ENCODE peak calls at places on chromosomes 6 and 20, in nine cellular contexts. D is lung, S is ovary, T is aorta, O is Peyer's patch, B is PC-3, W is cardiac muscle cell, U is SJSA1, K is SK-N-SH. E is an unnamed sample.

GRCh38 chr6:81865712-81866111 is 113.2 kb upstream of the TENT5A start:
- DNase-seq in D (no peak), S (no peak), T (no peak), O (no peak), B (peak), W (no peak), U (peak), K (no peak), E (peak)

GRCh38 chr6:166313255-166314070 is 5.3 kb upstream of the PRR18 start:
- DNase-seq in D (no peak), S (no peak), T (no peak), O (peak), B (peak), W (peak), U (peak), K (peak), E (peak)

GRCh38 chr6:13702809-13703302 is 8.8 kb downstream of the RANBP9 start:
- DNase-seq in D (no peak), S (no peak), T (no peak), O (no peak), B (no peak), W (no peak), U (no peak), K (no peak), E (no peak)

GRCh38 chr6:122778334-122778733 is 1.2 kb upstream of the FABP7 start:
- DNase-seq in D (no peak), S (no peak), T (no peak), O (no peak), B (no peak), W (no peak), U (no peak), K (no peak), E (no peak)

GRCh38 chr6:151858294-151858693 is 50.8 kb downstream of the ESR1 start:
- DNase-seq in D (no peak), S (no peak), T (no peak), O (no peak), B (no peak), W (no peak), U (no peak), K (no peak), E (no peak)

GRCh38 chr6:87237804-87238203 is 82.4 kb downstream of the ZNF292 start:
- DNase-seq in D (no peak), S (no peak), T (no peak), O (no peak), B (peak), W (no peak), U (peak), K (peak), E (peak)

GRCh38 chr20:37935435-37935834 is 32.5 kb downstream of the VSTM2L start:
- DNase-seq in D (no peak), S (peak), T (no peak), O (no peak), B (no peak), W (no peak), U (no peak), K (no peak), E (no peak)

GRCh38 chr6:2806664-2807063 is 35.0 kb downstream of the SERPINB1 start:
- DNase-seq in D (peak), S (no peak), T (no peak), O (no peak), B (no peak), W (no peak), U (no peak), K (no peak), E (no peak)

GRCh38 chr20:11170025-11170424 is 496.2 kb upstream of the JAG1 start:
- DNase-seq in D (no peak), S (no peak), T (no peak), O (no peak), B (no peak), W (no peak), U (no peak), K (no peak), E (no peak)

GRCh38 chr20:32539817-32540675 is 45.1 kb downstream of the NOL4L start:
- DNase-seq in D (no peak), S (no peak), T (no peak), O (peak), B (peak), W (no peak), U (no peak), K (peak), E (no peak)

GRCh38 chr6:143901885-143902708 is 37.8 kb downstream of the ZC2HC1B start:
- DNase-seq in D (no peak), S (peak), T (peak), O (no peak), B (no peak), W (peak), U (no peak), K (no peak), E (peak)

GRCh38 chr6:147510949-147511590 is 2.6 kb downstream of the SAMD5 start:
- DNase-seq in D (no peak), S (no peak), T (no peak), O (no peak), B (no peak), W (no peak), U (no peak), K (no peak), E (no peak)

GRCh38 chr6:22828179-22829062 is 259.1 kb downstream of the HDGFL1 start:
- DNase-seq in D (peak), S (peak), T (no peak), O (no peak), B (peak), W (peak), U (peak), K (peak), E (peak)

GRCh38 chr6:108565091-108565766 is 4.5 kb downstream of the FOXO3 start:
- DNase-seq in D (no peak), S (no peak), T (no peak), O (peak), B (peak), W (no peak), U (peak), K (no peak), E (no peak)

GRCh38 chr6:31474871-31475286 is 23.1 kb upstream of the MICB start:
- DNase-seq in D (peak), S (no peak), T (no peak), O (no peak), B (no peak), W (no peak), U (no peak), K (peak), E (no peak)

GRCh38 chr6:2158596-2159271 is 86.7 kb downstream of the GMDS start:
- DNase-seq in D (no peak), S (no peak), T (no peak), O (no peak), B (peak), W (peak), U (no peak), K (no peak), E (no peak)

GRCh38 chr6:13406781-13407180 is 78.4 kb upstream of the TBC1D7 start:
- DNase-seq in D (no peak), S (no peak), T (no peak), O (no peak), B (no peak), W (peak), U (no peak), K (no peak), E (no peak)

GRCh38 chr6:32317532-32317931 is 54.2 kb downstream of the TSBP1 start:
- DNase-seq in D (no peak), S (no peak), T (no peak), O (no peak), B (no peak), W (no peak), U (no peak), K (no peak), E (no peak)

GRCh38 chr6:52286798-52287432 is 2.4 kb upstream of the MCM3 start:
- DNase-seq in D (peak), S (peak), T (peak), O (peak), B (peak), W (peak), U (peak), K (peak), E (peak)

GRCh38 chr6:10416863-10417641 is 2.2 kb upstream of the TFAP2A start:
- DNase-seq in D (no peak), S (no peak), T (no peak), O (no peak), B (no peak), W (no peak), U (no peak), K (no peak), E (no peak)

GRCh38 chr6:37779111-37779800 is 40.3 kb upstream of the ZFAND3 start:
- DNase-seq in D (no peak), S (no peak), T (no peak), O (no peak), B (no peak), W (no peak), U (no peak), K (peak), E (peak)

GRCh38 chr6:2708456-2708855 is 42.3 kb downstream of the MYLK4 start:
- DNase-seq in D (no peak), S (no peak), T (no peak), O (no peak), B (no peak), W (no peak), U (no peak), K (no peak), E (no peak)

GRCh38 chr6:43292341-43292740 is 5.7 kb upstream of the SLC22A7 start:
- DNase-seq in D (no peak), S (no peak), T (no peak), O (no peak), B (no peak), W (no peak), U (no peak), K (no peak), E (no peak)

GRCh38 chr6:6915219-6915618 is 192.5 kb upstream of the RREB1 start:
- DNase-seq in D (no peak), S (no peak), T (no peak), O (no peak), B (peak), W (no peak), U (no peak), K (no peak), E (no peak)

GRCh38 chr6:31114540-31114876 is at the start of gene PSORS1C1:
- DNase-seq in D (peak), S (peak), T (peak), O (no peak), B (peak), W (no peak), U (peak), K (no peak), E (peak)

GRCh38 chr6:108989700-108990099 is 104.9 kb downstream of the SESN1 start:
- DNase-seq in D (no peak), S (no peak), T (no peak), O (no peak), B (no peak), W (no peak), U (no peak), K (no peak), E (no peak)

GRCh38 chr6:154295733-154296132 is 60.9 kb downstream of the IPCEF1 start:
- DNase-seq in D (no peak), S (no peak), T (no peak), O (no peak), B (no peak), W (no peak), U (no peak), K (no peak), E (no peak)

GRCh38 chr6:154289818-154290508 is 66.6 kb downstream of the IPCEF1 start:
- DNase-seq in D (no peak), S (no peak), T (no peak), O (no peak), B (peak), W (no peak), U (no peak), K (no peak), E (no peak)

GRCh38 chr6:154297210-154297609 is 59.4 kb downstream of the IPCEF1 start:
- DNase-seq in D (no peak), S (no peak), T (no peak), O (no peak), B (no peak), W (no peak), U (no peak), K (no peak), E (no peak)

GRCh38 chr6:154292066-154292465 is 64.5 kb downstream of the IPCEF1 start:
- DNase-seq in D (no peak), S (no peak), T (no peak), O (no peak), B (peak), W (no peak), U (no peak), K (no peak), E (peak)

DNA sequence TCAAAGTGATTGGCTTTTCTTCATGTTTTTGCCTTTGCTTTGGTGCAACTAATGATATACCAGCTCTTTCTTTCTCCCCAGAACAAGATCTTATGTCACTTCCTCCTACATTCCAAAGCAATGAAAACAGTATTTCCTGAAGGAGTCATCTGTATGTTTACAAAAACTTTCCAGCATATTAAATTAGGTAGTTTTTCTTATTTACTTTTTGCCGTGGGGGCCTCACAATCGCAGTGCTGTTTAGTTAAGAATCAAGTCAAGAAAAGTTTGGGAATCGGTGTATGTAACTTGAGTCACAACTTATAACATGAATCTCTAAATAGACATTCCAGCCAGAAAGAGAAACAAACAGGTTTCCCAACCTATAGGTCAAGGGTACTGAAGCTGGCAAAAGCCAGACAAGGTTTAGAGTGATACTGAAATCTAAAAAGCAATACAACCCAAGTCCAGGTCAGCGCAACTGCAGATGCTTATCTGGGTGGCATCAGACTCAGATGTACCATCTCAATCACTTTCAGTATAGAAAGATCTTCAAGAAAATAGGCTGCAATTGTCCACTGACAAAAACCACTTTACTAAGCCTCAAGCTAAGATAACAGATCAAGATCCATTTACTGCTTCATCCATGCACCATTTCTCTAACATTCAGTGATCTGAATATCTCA is 63.6 kb downstream of the IPCEF1 start:
- DNase-seq in D (no peak), S (no peak), T (no peak), O (no peak), B (peak), W (no peak), U (peak), K (peak), E (peak)
- H3K27ac ChIP-seq in D (no peak), S (no peak), T (no peak), O (no peak), B (peak), W (no peak), U (peak), K (peak), E (peak)

GRCh38 chr20:59949911-59950310 is 8.3 kb upstream of the CDH26 start:
- DNase-seq in D (no peak), S (no peak), T (no peak), O (no peak), B (no peak), W (no peak), U (no peak), K (no peak), E (no peak)

GRCh38 chr20:59945175-59945574 is 5.0 kb downstream of the FAM217B start:
- DNase-seq in D (no peak), S (no peak), T (no peak), O (no peak), B (no peak), W (no peak), U (no peak), K (no peak), E (no peak)

GRCh38 chr20:59945731-59946130 is 5.5 kb downstream of the FAM217B start:
- DNase-seq in D (no peak), S (no peak), T (no peak), O (no peak), B (no peak), W (no peak), U (no peak), K (no peak), E (no peak)

GRCh38 chr20:59948212-59948611 is 8.0 kb downstream of the FAM217B start:
- DNase-seq in D (no peak), S (no peak), T (no peak), O (no peak), B (no peak), W (no peak), U (no peak), K (no peak), E (no peak)

DNA sequence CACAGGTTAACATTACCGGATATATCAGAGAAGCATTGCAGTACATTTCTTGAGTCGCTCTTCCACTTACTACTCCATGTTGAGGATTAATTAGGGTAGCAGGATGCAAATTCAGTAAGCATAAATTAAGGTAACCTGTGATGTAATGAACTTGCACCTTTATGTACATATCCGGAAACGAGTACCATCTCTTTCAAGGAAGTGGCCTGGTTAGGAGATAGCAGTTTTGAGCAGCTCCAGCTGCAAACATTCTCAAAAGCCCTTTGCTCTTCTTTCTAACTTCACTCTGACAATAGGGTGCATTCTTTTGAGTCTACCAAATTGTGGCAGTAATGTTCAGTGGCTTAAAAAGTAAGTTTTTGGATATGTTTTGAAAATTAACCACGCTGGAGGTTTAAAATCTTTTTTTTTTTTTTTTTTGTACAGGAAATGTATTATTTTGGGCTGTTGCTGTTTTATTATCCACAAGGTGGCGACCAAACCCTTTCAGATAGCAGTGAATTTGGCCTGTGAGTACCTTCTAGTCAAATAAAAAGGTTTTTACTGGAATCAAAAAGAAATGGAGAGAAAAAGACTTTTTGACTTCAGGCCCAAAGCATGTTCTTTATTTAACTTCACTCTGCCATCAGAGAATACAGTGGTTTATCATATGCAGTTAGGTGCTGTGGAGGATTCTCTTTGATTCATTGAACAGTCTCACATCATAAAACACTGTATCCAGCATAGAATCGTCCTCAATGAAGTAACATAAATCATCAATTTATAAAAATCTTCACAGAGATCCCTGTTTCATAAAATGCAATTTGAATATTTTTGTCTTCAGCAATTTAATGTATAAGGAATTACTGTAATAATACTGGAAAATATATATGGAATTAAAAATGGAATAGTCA is 8.9 kb downstream of the FAM217B start:
- DNase-seq in D (no peak), S (no peak), T (no peak), O (no peak), B (peak), W (peak), U (peak), K (peak), E (no peak)
- H3K27ac ChIP-seq in D (no peak), S (no peak), T (no peak), O (no peak), B (no peak), W (no peak), U (no peak), K (no peak), E (no peak)

DNA sequence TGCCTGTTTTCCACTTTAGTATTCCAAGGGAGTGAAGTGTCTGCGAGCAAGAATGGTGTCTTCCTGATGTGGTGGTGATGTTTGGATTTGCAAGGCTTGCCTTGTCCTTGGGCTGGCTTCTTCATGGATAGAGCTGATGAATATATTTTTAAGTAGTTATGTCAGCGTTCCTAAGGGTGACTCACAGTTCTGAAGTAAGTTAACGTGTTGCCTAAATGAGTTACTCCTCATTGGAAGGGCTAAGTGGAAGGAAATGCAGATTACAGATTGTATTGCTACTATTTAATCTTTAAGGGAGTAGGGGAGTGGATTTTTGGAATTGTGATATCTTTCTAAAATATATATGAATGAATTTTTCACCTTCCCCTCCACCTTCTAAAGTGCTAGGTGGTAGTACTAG is 197.2 kb downstream of the JARID2 start:
- DNase-seq in D (no peak), S (no peak), T (no peak), O (no peak), B (peak), W (no peak), U (peak), K (no peak), E (peak)
- H3K27ac ChIP-seq in D (no peak), S (peak), T (no peak), O (no peak), B (no peak), W (no peak), U (peak), K (no peak), E (no peak)

GRCh38 chr20:61361501-61361900 is 109.4 kb downstream of the CDH4 start:
- DNase-seq in D (no peak), S (no peak), T (no peak), O (no peak), B (no peak), W (no peak), U (no peak), K (no peak), E (no peak)

GRCh38 chr20:61357119-61357518 is 105.1 kb downstream of the CDH4 start:
- DNase-seq in D (no peak), S (no peak), T (peak), O (no peak), B (no peak), W (no peak), U (no peak), K (no peak), E (no peak)

GRCh38 chr20:61360940-61361339 is 108.9 kb downstream of the CDH4 start:
- DNase-seq in D (no peak), S (no peak), T (no peak), O (no peak), B (no peak), W (no peak), U (no peak), K (no peak), E (no peak)

GRCh38 chr20:61359254-61359653 is 107.2 kb downstream of the CDH4 start:
- DNase-seq in D (no peak), S (no peak), T (no peak), O (no peak), B (no peak), W (no peak), U (no peak), K (no peak), E (no peak)

DNA sequence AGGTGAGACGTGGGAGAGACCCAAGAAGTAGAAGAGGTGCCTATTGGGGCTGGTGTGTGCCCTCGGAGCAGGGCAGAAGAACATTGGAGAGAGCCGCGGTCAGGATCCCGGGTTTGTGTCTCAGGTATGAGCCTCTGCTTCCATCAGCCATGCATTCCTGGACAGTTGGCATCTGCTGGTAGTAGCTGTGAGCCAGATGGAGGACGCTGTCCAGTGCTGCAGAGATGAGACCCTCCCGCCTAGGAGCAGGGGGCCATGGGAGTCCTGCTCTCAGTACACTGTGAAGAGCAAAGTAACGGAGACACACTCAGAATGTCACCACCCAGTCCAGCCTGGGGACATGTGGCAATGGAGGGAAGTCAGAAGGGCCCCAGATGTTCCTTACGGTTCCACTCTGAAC is 108.2 kb downstream of the CDH4 start:
- DNase-seq in D (no peak), S (no peak), T (no peak), O (no peak), B (no peak), W (no peak), U (no peak), K (no peak), E (no peak)
- H3K27ac ChIP-seq in D (no peak), S (no peak), T (no peak), O (no peak), B (no peak), W (no peak), U (no peak), K (no peak), E (no peak)

E was measured in astrocyte.